ENCODE peak calls at places on chromosomes 11 and 22, in five cellular contexts. R, W, J, U and K are unnamed samples.

GRCh38 chr22:45448431-45448830 is 34.9 kb downstream of the RIBC2 start:
- DNase-seq in R (no peak), W (no peak), J (peak), U (no peak), K (no peak)

GRCh38 chr11:126645206-126645605 is 289.7 kb downstream of the ST3GAL4 start:
- DNase-seq in R (no peak), W (no peak), J (peak), U (no peak), K (no peak)

GRCh38 chr22:44698531-44699421 is 3.2 kb upstream of the PRR5 start:
- DNase-seq in R (peak), W (peak), J (peak), U (peak), K (peak)

GRCh38 chr11:121936375-121936774 is 179.6 kb downstream of the BLID start:
- DNase-seq in R (no peak), W (no peak), J (no peak), U (no peak), K (no peak)

GRCh38 chr22:26615149-26615548 is 2.7 kb downstream of the CRYBB1 start:
- DNase-seq in R (no peak), W (no peak), J (no peak), U (no peak), K (no peak)

GRCh38 chr11:57917632-57918031 is 106.0 kb upstream of the OR9Q1 start:
- DNase-seq in R (no peak), W (no peak), J (no peak), U (no peak), K (no peak)

GRCh38 chr22:19694696-19695095 is 19.6 kb upstream of the SEPTIN5 start:
- DNase-seq in R (no peak), W (no peak), J (peak), U (no peak), K (no peak)

GRCh38 chr11:64358907-64359711 is at the start of gene RPS6KA4:
- DNase-seq in R (peak), W (peak), J (peak), U (peak), K (no peak)

GRCh38 chr11:15673408-15673811 is 558.7 kb downstream of the INSC start:
- DNase-seq in R (peak), W (no peak), J (peak), U (no peak), K (no peak)

GRCh38 chr11:18792066-18792591 is 531 bp upstream of the PTPN5 start:
- DNase-seq in R (no peak), W (peak), J (no peak), U (no peak), K (peak)
- H2AFZ ChIP-seq in R (no peak), W (peak), J (peak), U (peak), K (no peak)

GRCh38 chr11:19185516-19186052 is 16.2 kb downstream of the CSRP3 start:
- DNase-seq in R (no peak), W (no peak), J (no peak), U (no peak), K (no peak)
- H2BK12ac ChIP-seq in R (no peak), W (no peak), J (no peak), U (no peak), K (no peak)

DNA sequence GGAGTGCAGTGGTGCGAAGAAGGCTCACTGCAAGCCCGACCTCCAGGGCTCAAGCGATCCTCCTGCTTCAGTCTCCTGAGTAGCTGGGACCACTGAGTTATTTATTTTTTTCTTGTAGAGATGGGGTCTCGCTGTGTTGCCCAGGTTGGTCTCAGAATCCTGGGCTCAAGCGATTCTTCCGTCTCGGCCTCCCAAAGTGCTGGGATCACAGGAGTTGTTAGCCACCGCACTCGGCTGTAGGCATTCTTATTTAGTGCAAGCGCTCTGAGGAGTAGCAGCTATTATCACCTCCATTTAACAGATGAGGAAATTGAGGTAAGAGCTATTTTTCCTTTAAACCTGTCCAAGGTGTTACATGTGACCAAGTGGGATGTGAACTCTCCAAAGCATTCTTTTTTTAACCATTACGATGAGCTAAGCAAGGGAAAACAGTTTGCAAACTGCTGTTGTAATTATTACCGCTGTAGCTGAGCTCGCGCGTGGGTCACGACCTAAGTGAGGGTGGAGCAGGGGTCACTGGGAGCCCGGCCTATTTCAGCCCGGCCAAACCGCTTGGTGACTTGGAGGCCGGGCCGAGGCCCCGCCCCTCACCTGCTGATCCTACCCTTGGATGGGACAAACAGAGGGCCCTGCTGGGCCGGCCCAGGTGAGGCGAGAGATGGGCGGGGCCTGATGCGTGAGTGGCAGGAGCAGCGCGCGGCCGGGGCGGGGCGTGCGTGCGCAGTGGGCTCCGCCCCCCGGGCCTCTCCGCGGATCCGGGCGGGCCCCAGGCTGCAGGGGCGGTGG is 449 bp upstream of the KREMEN1 start:
- DNase-seq in R (peak), W (peak), J (peak), U (peak), K (peak)
- H2AFZ ChIP-seq in R (no peak), W (peak), J (no peak), U (no peak), K (no peak)

GRCh38 chr11:93326681-93327080 is 3.9 kb upstream of the DEUP1 start:
- DNase-seq in R (no peak), W (no peak), J (no peak), U (no peak), K (no peak)

GRCh38 chr11:93323747-93324146 is 6.8 kb upstream of the DEUP1 start:
- DNase-seq in R (no peak), W (no peak), J (no peak), U (no peak), K (no peak)

GRCh38 chr11:93319224-93319839 is 11.2 kb upstream of the DEUP1 start:
- DNase-seq in R (no peak), W (no peak), J (no peak), U (no peak), K (no peak)

DNA sequence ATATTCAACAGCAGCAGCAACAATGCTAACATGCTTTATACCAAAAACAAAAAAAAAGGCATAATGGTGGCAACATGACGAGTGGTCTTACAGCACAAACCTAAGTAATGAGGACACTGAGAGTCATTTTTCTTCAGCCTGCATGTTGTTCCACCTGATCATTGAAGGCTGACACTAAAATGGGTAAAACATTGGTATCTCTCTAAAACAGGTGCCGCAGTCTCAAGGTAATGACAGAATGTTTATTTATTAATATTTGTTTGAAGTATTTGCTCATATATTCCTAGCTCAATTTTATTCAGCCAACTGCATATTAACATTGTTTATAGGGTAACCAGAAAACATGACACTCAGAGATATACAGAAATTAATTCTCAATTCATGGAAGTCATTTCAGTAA is 8.3 kb upstream of the DEUP1 start:
- DNase-seq in R (no peak), W (no peak), J (no peak), U (no peak), K (no peak)
- H2BK12ac ChIP-seq in R (no peak), W (no peak), J (no peak), U (no peak), K (no peak)

DNA sequence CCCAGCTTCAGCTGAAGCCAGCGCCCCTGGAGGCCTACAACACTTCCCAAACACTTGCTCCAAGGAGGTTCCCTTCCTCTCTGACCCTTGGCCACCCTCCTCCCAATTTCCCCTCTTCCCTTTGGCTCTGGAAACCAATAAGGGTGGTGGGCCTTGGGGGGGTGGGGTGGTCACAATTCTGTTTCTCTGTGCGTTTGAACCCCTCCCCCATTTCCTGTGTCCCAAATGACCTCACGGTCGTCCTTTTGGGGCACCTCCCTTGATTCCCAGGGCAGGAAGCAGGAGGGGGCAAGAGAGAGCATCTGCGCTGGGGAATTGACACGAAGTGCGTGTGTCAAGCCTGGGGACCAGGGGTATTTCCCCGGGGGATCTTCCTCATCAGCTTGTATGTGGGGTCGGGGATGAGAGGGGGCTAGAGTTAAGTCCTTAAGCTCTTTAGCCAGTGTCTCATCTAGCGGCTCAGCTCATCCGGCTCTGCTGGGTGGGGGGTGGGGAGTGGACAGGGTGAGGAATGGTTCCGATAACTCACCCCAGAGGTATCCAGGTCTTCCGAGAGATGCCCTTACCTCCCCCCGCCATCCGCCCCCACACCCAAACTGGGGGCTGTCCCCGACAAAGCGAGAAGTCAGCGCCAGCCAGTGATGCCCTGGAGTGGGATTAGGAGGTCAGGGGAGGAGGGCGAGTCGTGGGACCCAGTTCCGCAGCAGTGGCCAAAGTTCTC is 629 bp downstream of the ESAM start:
- DNase-seq in R (no peak), W (no peak), J (no peak), U (peak), K (peak)
- H2AFZ ChIP-seq in R (no peak), W (no peak), J (no peak), U (no peak), K (no peak)

GRCh38 chr11:7977251-7977917 is 9.8 kb upstream of the EIF3F start:
- DNase-seq in R (peak), W (no peak), J (peak), U (no peak), K (no peak)

GRCh38 chr11:7983832-7984590 is 3.1 kb upstream of the EIF3F start:
- DNase-seq in R (no peak), W (no peak), J (no peak), U (no peak), K (no peak)

GRCh38 chr11:7986768-7987559 is at the start of gene EIF3F:
- DNase-seq in R (peak), W (peak), J (peak), U (peak), K (peak)

GRCh38 chr11:7981758-7982157 is 5.4 kb upstream of the EIF3F start:
- DNase-seq in R (no peak), W (no peak), J (no peak), U (no peak), K (no peak)

GRCh38 chr11:7982582-7983119 is 4.5 kb upstream of the EIF3F start:
- DNase-seq in R (no peak), W (no peak), J (no peak), U (no peak), K (no peak)
- H2BK12ac ChIP-seq in R (no peak), W (no peak), J (no peak), U (no peak), K (no peak)

GRCh38 chr11:19419021-19419750 is 178.4 kb upstream of the E2F8 start:
- DNase-seq in R (peak), W (no peak), J (peak), U (peak), K (no peak)
- H2AFZ ChIP-seq in R (no peak), W (no peak), J (no peak), U (no peak), K (no peak)

GRCh38 chr11:10936999-10937398 is 79.1 kb upstream of the ZBED5 start:
- DNase-seq in R (no peak), W (no peak), J (no peak), U (no peak), K (no peak)
- H2BK12ac ChIP-seq in R (no peak), W (no peak), J (no peak), U (no peak), K (no peak)

GRCh38 chr11:69807416-69807815 is 11.8 kb downstream of the FGF3 start:
- DNase-seq in R (no peak), W (no peak), J (peak), U (no peak), K (no peak)

GRCh38 chr11:69810289-69811118 is 8.7 kb downstream of the FGF3 start:
- DNase-seq in R (no peak), W (no peak), J (no peak), U (no peak), K (no peak)

GRCh38 chr11:69812256-69812655 is 7.0 kb downstream of the FGF3 start:
- DNase-seq in R (no peak), W (no peak), J (no peak), U (no peak), K (no peak)

GRCh38 chr11:69811431-69811830 is 7.8 kb downstream of the FGF3 start:
- DNase-seq in R (no peak), W (no peak), J (no peak), U (no peak), K (no peak)

GRCh38 chr11:69808708-69809107 is 10.5 kb downstream of the FGF3 start:
- DNase-seq in R (peak), W (no peak), J (peak), U (no peak), K (no peak)
- H2AFZ ChIP-seq in R (no peak), W (peak), J (no peak), U (no peak), K (no peak)

DNA sequence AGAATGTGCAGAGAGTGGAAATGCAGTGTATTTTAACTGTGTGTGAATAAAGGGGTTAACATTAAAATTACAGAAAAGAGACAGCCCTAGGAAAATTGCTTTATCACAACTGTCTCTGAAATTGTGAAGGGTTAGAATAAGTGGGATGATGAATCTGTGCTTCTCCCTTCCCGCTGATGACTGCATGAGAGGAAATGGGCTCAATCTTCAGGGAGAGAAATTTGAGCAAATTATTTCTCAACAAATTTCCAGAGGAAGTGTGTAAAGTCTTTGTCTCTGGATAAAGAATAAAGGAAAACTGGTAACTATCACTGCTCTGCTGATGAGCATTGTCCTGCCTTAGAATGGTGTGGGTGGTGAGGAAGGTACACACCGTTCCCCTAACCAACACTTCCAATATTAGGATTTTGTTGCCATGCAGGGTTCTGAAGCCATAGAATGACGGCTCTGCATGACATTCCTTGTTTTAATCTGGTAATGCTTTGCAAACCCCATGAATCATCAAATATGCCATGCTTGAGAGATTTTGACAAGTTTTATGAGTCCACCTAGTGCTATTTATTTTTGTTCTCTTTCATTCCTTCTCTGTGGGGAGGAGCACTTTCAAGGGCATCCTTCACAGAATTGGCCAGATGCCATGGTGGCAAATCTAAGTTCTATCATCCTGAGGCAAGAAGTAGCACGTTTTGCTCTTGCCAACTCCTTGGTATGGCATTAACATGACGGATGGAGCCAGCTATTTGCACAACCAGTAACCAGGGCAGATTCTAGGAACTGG is 268.6 kb downstream of the FAM76B start:
- DNase-seq in R (no peak), W (no peak), J (no peak), U (no peak), K (no peak)
- H2BK12ac ChIP-seq in R (no peak), W (no peak), J (no peak), U (no peak), K (no peak)